ENCODE peak calls at places on chromosomes 4 and X, in seven cellular contexts. R, I, P, O, Z, C and S are unnamed samples.

GRCh38 chr4:80006935-80007744 is 65.9 kb downstream of the ANTXR2 start:
- DNase-seq in C (no peak), R (no peak), O (no peak), P (no peak), I (no peak), Z (no peak), S (no peak)

GRCh38 chr4:41069268-41069667 is 145.1 kb downstream of the APBB2 start:
- DNase-seq in O (no peak), C (no peak), P (no peak), Z (no peak), I (no peak), R (peak), S (no peak)

GRCh38 chrX:129983575-129984131 is 1.2 kb downstream of the BCORL1 start:
- DNase-seq in P (peak), R (no peak), I (peak), C (no peak), Z (peak), O (peak), S (no peak)

GRCh38 chrX:74242050-74242449 is 61.9 kb upstream of the ZCCHC13 start:
- DNase-seq in C (no peak), Z (no peak), I (no peak), O (no peak), R (peak), P (no peak), S (no peak)

GRCh38 chrX:77953708-77954107 is 15.7 kb downstream of the PGAM4 start:
- DNase-seq in R (peak), C (no peak), O (no peak), P (no peak), Z (no peak), I (no peak), S (no peak)

GRCh38 chr4:59825104-59825503 is 1375.0 kb upstream of the ADGRL3 start:
- DNase-seq in R (no peak), P (no peak), O (no peak), Z (no peak), C (no peak), I (no peak), S (no peak)

GRCh38 chrX:129739591-129739990 is 812 bp downstream of the XPNPEP2 start:
- DNase-seq in I (no peak), P (peak), Z (no peak), R (no peak), C (no peak), O (no peak), S (no peak)

GRCh38 chr4:124092101-124093057 is 620.2 kb downstream of the ANKRD50 start:
- DNase-seq in P (no peak), C (no peak), O (no peak), Z (no peak), R (peak), I (no peak), S (no peak)

GRCh38 chr4:3257691-3258482 is 8.9 kb downstream of the MSANTD1 start:
- DNase-seq in O (peak), I (no peak), P (no peak), C (no peak), Z (no peak), R (peak), S (peak)

DNA sequence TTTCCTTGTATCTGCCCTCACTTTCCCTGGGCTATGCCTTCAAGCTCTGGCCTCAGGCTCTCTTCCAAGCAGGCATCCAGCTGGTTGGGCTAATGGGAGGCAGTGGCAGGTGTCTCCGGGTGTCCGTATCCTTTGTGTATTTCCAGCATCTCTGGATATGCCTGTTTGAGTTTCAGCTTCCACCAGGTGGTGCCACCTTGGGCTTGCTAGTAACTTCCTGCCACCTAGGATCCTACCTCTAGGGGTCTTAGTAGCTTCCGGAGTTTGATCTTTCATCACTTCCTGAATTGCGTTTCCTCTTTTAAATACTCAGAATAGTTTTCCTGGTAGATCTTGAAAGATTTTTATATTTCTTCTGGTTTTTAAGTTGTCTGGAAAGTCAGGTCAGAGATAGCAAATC is 23.2 kb upstream of the ANOS1 start:
- DNase-seq in C (no peak), R (no peak), I (no peak), O (no peak), Z (no peak), P (peak), S (no peak)
- TF ChIP-seq CTCF in C (no peak), R (no peak), I (no peak), O (no peak), Z (peak), P (no peak), S (peak)

DNA sequence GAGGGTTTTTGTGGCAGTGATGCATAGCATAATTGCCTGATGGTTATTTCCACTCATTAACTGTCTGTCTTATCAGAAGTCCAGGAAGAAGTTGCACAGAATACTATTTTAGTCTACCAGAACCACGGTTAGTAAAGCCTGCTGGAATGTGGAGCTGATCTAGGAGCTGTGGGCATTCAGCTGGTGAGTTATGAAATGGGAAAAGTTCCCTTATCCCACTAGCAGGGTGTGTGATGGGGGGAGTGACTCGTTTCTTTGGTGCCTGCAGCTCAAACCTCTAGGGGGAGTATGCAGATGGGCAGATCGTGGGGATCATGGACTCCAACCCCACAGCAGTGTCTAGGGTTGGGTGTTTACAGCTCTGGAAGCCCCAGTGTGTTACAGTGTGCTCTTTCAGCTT is 305.6 kb upstream of the BOD1L1 start:
- DNase-seq in I (no peak), R (peak), Z (no peak), C (no peak), O (no peak), P (no peak), S (no peak)
- TF ChIP-seq CTCF in I (no peak), R (peak), Z (no peak), C (no peak), O (no peak), P (no peak), S (no peak)

GRCh38 chrX:6021316-6022091 is 207.2 kb downstream of the NLGN4X start:
- DNase-seq in R (peak), Z (peak), I (no peak), O (no peak), P (peak), C (no peak), S (no peak)
- TF ChIP-seq CTCF in R (peak), Z (peak), I (peak), O (no peak), P (peak), C (peak), S (peak)

DNA sequence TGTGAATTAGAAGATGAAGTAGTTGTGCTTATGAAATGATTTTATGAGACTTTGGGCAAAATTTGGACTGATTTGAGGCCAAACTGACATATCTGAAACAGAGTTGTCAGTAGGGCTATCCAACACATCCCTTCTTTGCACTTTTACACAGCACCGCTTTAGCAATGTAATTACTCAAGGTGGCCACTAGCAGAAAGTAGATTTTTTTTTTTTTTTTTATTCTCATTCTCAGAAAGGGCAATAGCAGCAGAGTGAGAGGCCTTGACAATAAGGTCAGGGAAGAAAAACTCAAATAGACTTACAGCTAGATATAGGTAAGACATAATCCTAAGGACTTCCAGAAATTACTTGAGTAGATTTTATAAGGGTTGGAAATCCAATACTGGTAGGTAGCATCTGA is 414.3 kb downstream of the NAP1L3 start:
- DNase-seq in P (no peak), I (no peak), C (no peak), R (no peak), Z (no peak), O (no peak), S (no peak)
- TF ChIP-seq CTCF in P (no peak), I (no peak), C (no peak), R (no peak), Z (peak), O (no peak), S (no peak)

DNA sequence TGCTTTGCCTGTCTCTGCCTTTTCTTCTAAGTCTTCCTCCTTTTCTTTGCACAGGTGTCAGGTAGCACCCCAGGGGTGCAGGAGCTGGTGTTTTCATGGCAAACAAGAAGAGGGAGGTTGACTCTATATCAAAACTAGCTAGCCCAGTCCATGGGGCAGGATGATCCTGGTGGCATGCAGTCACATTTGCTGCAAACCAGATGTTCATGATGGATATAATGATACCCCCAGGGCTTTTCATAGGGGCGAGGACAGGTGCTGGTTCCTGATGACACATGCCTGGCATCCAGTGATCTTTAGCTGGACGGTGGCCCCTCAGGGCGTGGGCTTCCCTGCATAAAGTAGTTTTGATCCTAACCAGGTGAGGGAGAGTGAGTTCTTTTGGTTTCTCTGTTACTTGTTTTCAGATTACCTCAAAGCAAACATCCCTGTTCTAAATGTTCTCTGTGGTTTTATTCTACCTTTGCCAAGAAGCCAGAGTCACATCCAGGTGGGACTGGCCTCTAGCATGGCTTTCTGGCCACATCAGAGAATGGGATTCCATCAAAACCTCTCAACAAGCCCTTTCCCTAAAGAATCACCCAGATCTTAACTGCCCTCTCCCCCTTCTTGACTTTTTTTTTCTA is 11.2 kb upstream of the UBA6 start:
- DNase-seq in Z (no peak), O (no peak), I (no peak), R (no peak), P (no peak), C (no peak), S (no peak)
- TF ChIP-seq CTCF in Z (no peak), O (no peak), I (no peak), R (no peak), P (no peak), C (no peak), S (no peak)

GRCh38 chr4:6115746-6116586 is 84.4 kb downstream of the JAKMIP1 start:
- DNase-seq in I (no peak), P (no peak), Z (no peak), O (no peak), C (no peak), R (no peak), S (no peak)
- TF ChIP-seq CTCF in I (no peak), P (no peak), Z (no peak), O (no peak), C (no peak), R (no peak), S (no peak)

DNA sequence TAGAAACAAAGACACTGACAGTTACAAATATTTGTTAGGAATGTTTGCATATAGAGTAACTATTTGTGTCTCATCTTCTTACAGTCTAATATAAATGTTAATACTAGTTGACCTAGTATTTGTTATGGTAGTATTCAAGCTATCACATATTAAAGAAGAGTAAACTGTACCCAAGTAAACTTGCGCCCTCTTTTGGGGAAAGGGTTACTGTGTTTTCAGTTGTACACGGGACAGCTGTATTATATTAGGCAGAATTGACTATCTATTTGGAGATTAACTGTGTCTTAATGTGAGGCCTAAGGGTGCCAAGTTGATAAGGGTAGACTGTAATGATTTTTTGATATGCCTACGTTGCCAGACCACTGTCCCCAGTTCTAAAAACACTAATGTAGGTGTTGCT is 172.9 kb upstream of the CXCL13 start:
- DNase-seq in C (no peak), P (peak), R (no peak), O (no peak), I (no peak), Z (no peak), S (no peak)
- TF ChIP-seq CTCF in C (no peak), P (no peak), R (peak), O (no peak), I (no peak), Z (no peak), S (no peak)

DNA sequence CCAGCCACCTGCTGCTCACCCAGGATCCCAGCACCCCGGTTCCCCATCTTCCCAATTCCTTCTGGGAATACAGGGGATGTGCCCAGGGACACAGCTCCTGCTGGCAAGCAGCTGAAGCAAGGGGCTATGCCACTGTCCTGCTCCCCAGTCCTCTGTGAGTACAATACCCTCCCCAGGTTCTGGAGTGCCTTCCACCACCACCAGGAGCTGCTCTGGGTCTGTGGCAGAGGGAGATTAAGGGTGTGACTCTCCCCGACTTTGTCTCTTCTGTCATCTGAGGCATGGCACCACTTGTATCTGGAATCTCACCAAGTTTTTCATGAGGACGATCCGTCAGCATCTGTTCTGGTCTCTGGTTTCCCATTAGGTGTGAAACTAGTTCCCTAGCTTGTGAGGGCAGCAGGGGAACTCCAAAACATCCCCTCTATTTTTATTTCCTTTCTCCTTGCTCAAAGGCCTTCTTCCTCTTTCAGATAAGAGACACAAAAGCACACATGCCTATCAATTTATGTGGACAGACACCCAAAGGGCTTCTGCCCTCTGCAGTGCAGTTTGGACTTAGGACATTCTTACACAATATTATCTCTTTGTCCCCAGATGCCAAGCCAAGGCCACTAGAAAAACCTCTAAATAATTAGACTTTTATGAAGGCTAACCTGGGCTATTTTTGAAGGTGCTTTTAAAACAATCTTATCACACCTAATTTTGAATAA is 26.8 kb downstream of the MGST2 start:
- DNase-seq in O (no peak), I (no peak), R (no peak), Z (no peak), P (peak), C (no peak), S (no peak)
- TF ChIP-seq CTCF in O (no peak), I (no peak), R (peak), Z (peak), P (peak), C (peak), S (no peak)

GRCh38 chr4:91113130-91113706 is 986.0 kb downstream of the CCSER1 start:
- DNase-seq in O (no peak), R (peak), P (peak), Z (no peak), C (no peak), I (no peak), S (no peak)
- TF ChIP-seq CTCF in O (peak), R (peak), P (peak), Z (peak), C (no peak), I (no peak), S (peak)

GRCh38 chr4:145898926-145899531 is 39.6 kb downstream of the ZNF827 start:
- DNase-seq in C (no peak), R (no peak), P (no peak), O (no peak), I (no peak), Z (no peak), S (no peak)

GRCh38 chr4:145899886-145900466 is 38.6 kb downstream of the ZNF827 start:
- DNase-seq in I (no peak), R (no peak), O (no peak), Z (no peak), P (no peak), C (no peak), S (no peak)

GRCh38 chr4:145904413-145905177 is 34.0 kb downstream of the ZNF827 start:
- DNase-seq in Z (no peak), I (no peak), C (no peak), O (peak), P (no peak), R (peak), S (no peak)

GRCh38 chr4:145907363-145907762 is 31.3 kb downstream of the ZNF827 start:
- DNase-seq in O (no peak), R (no peak), P (no peak), I (no peak), C (no peak), Z (no peak), S (no peak)

GRCh38 chr4:145902522-145902921 is 36.1 kb downstream of the ZNF827 start:
- DNase-seq in P (no peak), I (no peak), R (no peak), O (no peak), Z (no peak), C (no peak), S (no peak)
- TF ChIP-seq CTCF in P (no peak), I (no peak), R (no peak), O (no peak), Z (no peak), C (no peak), S (no peak)